ENCODE peak calls at places on chromosome 7, in nine cellular contexts. R is MM.1S, A is heart right ventricle, V is epithelial cell of esophagus, X is NB4, U is thoracic aorta, B is PC-9, J is astrocyte of the spinal cord, F is prostate gland. Y is an unnamed sample.

GRCh38 chr7:158648787-158649186 is 55.8 kb downstream of the NCAPG2 start:
- DNase-seq in V (no peak), F (no peak), A (no peak), B (no peak), J (no peak), U (no peak), R (no peak), X (peak), Y (no peak)

GRCh38 chr7:23467731-23468720 is 2.3 kb downstream of the IGF2BP3 start:
- DNase-seq in X (peak), A (no peak), J (peak), B (peak), R (peak), U (no peak), F (no peak), V (peak), Y (no peak)

GRCh38 chr7:23470290-23471089 is at the start of gene IGF2BP3:
- DNase-seq in J (peak), X (peak), U (no peak), B (peak), F (no peak), R (peak), A (no peak), V (peak), Y (peak)

GRCh38 chr7:29606287-29606721 is 42.7 kb downstream of the PRR15 start:
- DNase-seq in A (no peak), X (no peak), B (peak), V (peak), F (no peak), U (no peak), R (no peak), J (peak), Y (peak)

GRCh38 chr7:130735273-130735716 is 1.3 kb upstream of the KLF14 start:
- DNase-seq in B (no peak), R (no peak), U (no peak), J (peak), V (no peak), A (no peak), X (no peak), F (no peak), Y (no peak)

GRCh38 chr7:107119376-107120100 is 49.3 kb upstream of the HBP1 start:
- DNase-seq in V (no peak), B (no peak), U (no peak), J (peak), R (no peak), F (no peak), A (no peak), X (no peak), Y (no peak)

GRCh38 chr7:134941185-134941900 is 45.0 kb upstream of the AGBL3 start:
- DNase-seq in J (peak), A (peak), U (no peak), V (peak), F (no peak), X (no peak), B (peak), R (no peak), Y (peak)

GRCh38 chr7:149422914-149423285 is 38.0 kb downstream of the ZNF777 start:
- DNase-seq in U (no peak), X (no peak), R (no peak), A (no peak), J (no peak), V (no peak), B (peak), F (no peak), Y (no peak)

GRCh38 chr7:64515330-64515729 is 47.5 kb downstream of the ZNF680 start:
- DNase-seq in U (no peak), X (no peak), V (peak), J (no peak), R (no peak), B (no peak), F (peak), A (no peak), Y (no peak)

GRCh38 chr7:158818325-158819213 is 10.7 kb downstream of the ESYT2 start:
- DNase-seq in F (no peak), V (peak), U (peak), B (peak), J (peak), R (peak), A (peak), X (peak), Y (peak)

GRCh38 chr7:72039460-72039859 is 372.7 kb downstream of the CALN1 start:
- DNase-seq in V (no peak), R (no peak), F (no peak), U (no peak), J (no peak), B (no peak), A (no peak), X (no peak), Y (no peak)

GRCh38 chr7:28587211-28587610 is 174.9 kb downstream of the CREB5 start:
- DNase-seq in B (no peak), V (peak), J (peak), A (no peak), F (peak), R (no peak), X (no peak), U (no peak), Y (no peak)

GRCh38 chr7:123863461-123863860 is 18.5 kb downstream of the HYAL4 start:
- DNase-seq in A (no peak), X (no peak), V (peak), R (no peak), U (no peak), J (no peak), B (no peak), F (no peak), Y (no peak)

GRCh38 chr7:120856621-120857352 is 1.2 kb downstream of the TSPAN12 start:
- DNase-seq in X (peak), A (peak), F (peak), U (no peak), J (peak), V (peak), R (peak), B (peak), Y (no peak)

GRCh38 chr7:11193888-11194287 is 220.2 kb downstream of the PHF14 start:
- DNase-seq in J (no peak), A (no peak), B (no peak), R (no peak), V (no peak), X (no peak), F (no peak), U (no peak), Y (no peak)

GRCh38 chr7:101784275-101785127 is 32.9 kb upstream of the CUX1 start:
- DNase-seq in A (peak), X (peak), V (no peak), U (no peak), B (no peak), R (no peak), J (no peak), F (no peak), Y (no peak)

GRCh38 chr7:58086871-58087535 is 637.0 kb downstream of the ZNF716 start:
- DNase-seq in J (no peak), A (no peak), F (no peak), X (no peak), B (no peak), V (no peak), U (no peak), R (no peak), Y (no peak)

GRCh38 chr7:41655470-41655869 is 47.4 kb downstream of the INHBA start:
- DNase-seq in X (no peak), A (no peak), J (no peak), R (no peak), B (no peak), U (no peak), V (no peak), F (no peak), Y (no peak)

GRCh38 chr7:112462236-112462635 is 12.0 kb downstream of the IFRD1 start:
- DNase-seq in V (peak), A (peak), U (no peak), R (no peak), B (peak), J (peak), X (peak), F (peak), Y (no peak)

GRCh38 chr7:130144632-130145171 is 60.5 kb downstream of the TMEM209 start:
- DNase-seq in J (peak), R (no peak), A (no peak), X (no peak), F (no peak), V (peak), B (peak), U (no peak), Y (no peak)

GRCh38 chr7:17042211-17042610 is 160.4 kb upstream of the AGR3 start:
- DNase-seq in A (no peak), J (no peak), U (no peak), R (no peak), V (no peak), X (no peak), B (no peak), F (no peak), Y (no peak)

GRCh38 chr7:138538996-138539644 is 79.1 kb downstream of the TRIM24 start:
- DNase-seq in R (no peak), B (no peak), A (no peak), U (no peak), J (no peak), F (no peak), X (no peak), V (no peak), Y (no peak)

GRCh38 chr7:98265841-98266271 is 13.8 kb upstream of the TECPR1 start:
- DNase-seq in A (no peak), X (no peak), B (peak), U (no peak), F (no peak), J (peak), R (no peak), V (no peak), Y (no peak)

GRCh38 chr7:151320263-151320845 is 21.3 kb upstream of the NUB1 start:
- DNase-seq in V (no peak), U (no peak), R (no peak), F (no peak), B (no peak), A (no peak), J (no peak), X (no peak), Y (no peak)

GRCh38 chr7:121366852-121367431 is 29.2 kb downstream of the FAM3C start:
- DNase-seq in A (no peak), J (peak), V (peak), R (peak), U (no peak), X (peak), F (no peak), B (peak), Y (no peak)

GRCh38 chr7:77383333-77383740 is 32.8 kb downstream of the GSAP start:
- DNase-seq in A (no peak), R (no peak), J (peak), X (no peak), V (peak), B (no peak), F (no peak), U (no peak), Y (no peak)

GRCh38 chr7:14902589-14902963 is at the start of gene DGKB:
- DNase-seq in B (no peak), U (no peak), R (no peak), X (no peak), A (peak), J (peak), F (no peak), V (no peak), Y (no peak)

GRCh38 chr7:35691827-35692307 is 3.1 kb downstream of the HERPUD2 start:
- DNase-seq in B (no peak), A (no peak), F (no peak), X (peak), V (no peak), U (no peak), R (no peak), J (no peak), Y (no peak)
- H3K4me3 ChIP-seq in B (peak), A (peak), F (no peak), X (peak), V (no peak), U (peak), R (peak), J (no peak), Y (no peak)

GRCh38 chr7:55128693-55129394 is 110.0 kb downstream of the EGFR start:
- DNase-seq in V (no peak), U (no peak), A (peak), R (no peak), B (no peak), X (no peak), F (no peak), J (peak), Y (no peak)

GRCh38 chr7:55127622-55128081 is 108.8 kb downstream of the EGFR start:
- DNase-seq in B (no peak), X (no peak), F (no peak), R (no peak), U (no peak), A (peak), V (no peak), J (peak), Y (no peak)

GRCh38 chr7:55127135-55127551 is 108.3 kb downstream of the EGFR start:
- DNase-seq in U (no peak), A (no peak), J (no peak), B (no peak), X (no peak), F (no peak), V (no peak), R (no peak), Y (no peak)

GRCh38 chr7:55122263-55122662 is 103.4 kb downstream of the EGFR start:
- DNase-seq in V (no peak), A (no peak), F (no peak), B (no peak), X (no peak), R (no peak), U (no peak), J (no peak), Y (no peak)

GRCh38 chr7:55124989-55125875 is 106.4 kb downstream of the EGFR start:
- DNase-seq in R (no peak), V (no peak), F (no peak), A (no peak), U (no peak), B (no peak), J (peak), X (no peak), Y (no peak)
- TF ChIP-seq CTCF in R (no peak), V (no peak), F (no peak), A (no peak), U (no peak), B (no peak), J (peak), X (no peak), Y (peak)

DNA sequence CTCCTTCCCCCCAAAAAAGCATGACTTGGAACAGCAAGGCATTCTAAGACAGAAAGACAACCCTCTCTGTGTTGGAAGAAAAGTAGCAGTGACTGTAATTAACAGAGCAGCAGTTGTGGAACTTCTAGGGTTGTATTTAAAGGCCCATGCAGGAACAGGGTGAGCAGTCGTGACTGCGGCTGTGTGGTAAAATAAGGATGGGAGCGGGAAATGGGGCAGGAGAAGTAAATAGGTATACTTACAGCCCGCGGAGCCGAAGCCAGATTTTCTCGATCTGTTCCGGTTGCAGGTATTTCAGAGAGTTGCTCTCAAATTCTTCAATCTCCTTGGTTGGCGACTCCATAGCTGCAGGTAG is 179 bp downstream of the PDE1C start:
- DNase-seq in A (no peak), J (peak), F (no peak), R (no peak), B (no peak), X (no peak), V (no peak), U (no peak), Y (no peak)
- H3K4me3 ChIP-seq in A (peak), J (peak), F (peak), R (no peak), B (no peak), X (no peak), V (no peak), U (peak), Y (peak)

GRCh38 chr7:113774182-113774807 is 144.5 kb downstream of the PPP1R3A start:
- DNase-seq in X (peak), F (no peak), B (peak), V (peak), A (peak), J (peak), U (no peak), R (peak), Y (peak)
- TF ChIP-seq CTCF in X (peak), F (peak), B (peak), V (peak), A (peak), J (peak), U (peak), R (peak), Y (peak)

GRCh38 chr7:157233677-157234076 is 95.0 kb downstream of the UBE3C start:
- DNase-seq in B (no peak), J (peak), A (no peak), R (no peak), V (peak), X (peak), U (no peak), F (no peak), Y (no peak)
- H3K4me3 ChIP-seq in B (no peak), J (no peak), A (no peak), R (no peak), V (no peak), X (no peak), U (no peak), F (no peak), Y (no peak)